ENCODE peak calls at places on chromosomes 12 and 14, in eight cellular contexts. H is T follicular helper cell, Y is cardiac fibroblast, N is COR-L47, J is epithelial cell of esophagus, E is GF-D8, Z is SJCRH30, G is neural progenitor cell. A is an unnamed sample.

GRCh38 chr14:103803661-103804060 is 43.7 kb downstream of the PPP1R13B start:
- DNase-seq in H (no peak), Y (peak), N (no peak), J (peak), E (no peak), Z (no peak), G (no peak), A (no peak)

GRCh38 chr14:64801800-64802199 is 77.9 kb downstream of the SPTB start:
- DNase-seq in H (no peak), Y (peak), N (peak), J (peak), E (no peak), Z (peak), G (peak), A (peak)

GRCh38 chr12:109753054-109753401 is 39.4 kb downstream of the FAM222A start:
- DNase-seq in H (no peak), Y (no peak), N (no peak), J (no peak), E (no peak), Z (no peak), G (no peak), A (peak)

GRCh38 chr12:117158911-117159310 is 31.4 kb downstream of the FBXO21 start:
- DNase-seq in H (no peak), Y (peak), N (no peak), J (peak), E (no peak), Z (no peak), G (no peak), A (no peak)

GRCh38 chr12:20403230-20403629 is 34.9 kb downstream of the PDE3A start:
- DNase-seq in H (no peak), Y (no peak), N (no peak), J (no peak), E (no peak), Z (no peak), G (no peak), A (no peak)

GRCh38 chr12:30573145-30573544 is 122.5 kb downstream of the IPO8 start:
- DNase-seq in H (no peak), Y (peak), N (no peak), J (no peak), E (no peak), Z (no peak), G (no peak), A (no peak)

GRCh38 chr14:103418508-103418818 is 33.2 kb downstream of the MARK3 start:
- DNase-seq in H (no peak), Y (peak), N (no peak), J (peak), E (peak), Z (no peak), G (no peak), A (no peak)

GRCh38 chr14:51507556-51508511 is 143.9 kb upstream of the FRMD6 start:
- DNase-seq in H (no peak), Y (peak), N (peak), J (no peak), E (no peak), Z (peak), G (peak), A (peak)

GRCh38 chr12:8913702-8914032 is 642 bp upstream of the PHC1 start:
- DNase-seq in H (no peak), Y (peak), N (no peak), J (no peak), E (no peak), Z (no peak), G (no peak), A (no peak)

GRCh38 chr12:62194616-62195015 is 65.6 kb upstream of the USP15 start:
- DNase-seq in H (no peak), Y (peak), N (no peak), J (peak), E (no peak), Z (no peak), G (no peak), A (no peak)

GRCh38 chr12:122547330-122547729 is 20.3 kb downstream of the KNTC1 start:
- DNase-seq in H (no peak), Y (no peak), N (no peak), J (peak), E (no peak), Z (no peak), G (no peak), A (no peak)

GRCh38 chr12:117025481-117026151 is 73.6 kb downstream of the TESC start:
- DNase-seq in H (no peak), Y (peak), N (peak), J (peak), E (peak), Z (peak), G (peak), A (peak)

GRCh38 chr14:102255401-102256190 is 49.4 kb downstream of the MOK start:
- DNase-seq in H (no peak), Y (peak), N (no peak), J (peak), E (no peak), Z (no peak), G (no peak), A (no peak)

GRCh38 chr14:34059925-34060746 is 109.3 kb upstream of the EGLN3 start:
- DNase-seq in H (no peak), Y (peak), N (peak), J (peak), E (no peak), Z (peak), G (peak), A (peak)

GRCh38 chr12:78928200-78929074 is 63.9 kb downstream of the SYT1 start:
- DNase-seq in H (no peak), Y (peak), N (no peak), J (peak), E (no peak), Z (no peak), G (no peak), A (no peak)

GRCh38 chr12:49998453-49998852 is 25.7 kb downstream of the AQP6 start:
- DNase-seq in H (no peak), Y (no peak), N (no peak), J (no peak), E (no peak), Z (no peak), G (no peak), A (no peak)

GRCh38 chr12:111055181-111055880 is 135.0 kb upstream of the MYL2 start:
- DNase-seq in H (no peak), Y (no peak), N (no peak), J (no peak), E (no peak), Z (no peak), G (no peak), A (no peak)

GRCh38 chr12:90987101-90987500 is 17.7 kb downstream of the EPYC start:
- DNase-seq in H (no peak), Y (peak), N (no peak), J (no peak), E (no peak), Z (no peak), G (no peak), A (no peak)

A was measured in glutamatergic neuron.